ENCODE peak calls at places on chromosomes 3 and 15, in six cellular contexts. E is upper lobe of left lung, N is HCT116, H is GM12878, X is GM23338, U is HepG2. J is an unnamed sample.

GRCh38 chr3:42691861-42692666 is 6.7 kb downstream of the KLHL40 start:
- ATAC-seq in N (no peak), H (no peak), U (no peak), E (no peak), X (no peak), J (no peak)

GRCh38 chr15:89936051-89936792 is 23.5 kb upstream of the ARPIN start:
- ATAC-seq in N (no peak), E (no peak), H (no peak), U (no peak), X (no peak), J (no peak)

GRCh38 chr3:150062492-150062891 is 91.8 kb upstream of the PFN2 start:
- ATAC-seq in E (peak; percentile 81), U (peak; percentile 77), H (no peak), N (no peak), X (peak; percentile 32), J (peak; percentile 74)

GRCh38 chr15:80105193-80105984 is 45.9 kb downstream of the ZFAND6 start:
- ATAC-seq in E (no peak), N (peak; percentile 20), U (no peak), H (no peak), X (no peak), J (no peak)

GRCh38 chr3:12916159-12916558 is 74.8 kb upstream of the RPL32 start:
- ATAC-seq in H (peak; percentile 53), X (no peak), E (no peak), U (no peak), N (no peak), J (no peak)

GRCh38 chr3:155550386-155550785 is 194.5 kb downstream of the PLCH1 start:
- ATAC-seq in H (no peak), N (no peak), E (no peak), X (no peak), U (no peak), J (no peak)

GRCh38 chr15:82663186-82663600 is 16.0 kb upstream of the CPEB1 start:
- ATAC-seq in H (peak; percentile 71), E (no peak), U (peak; percentile 79), X (peak; percentile 93), N (peak; percentile 53), J (no peak)

GRCh38 chr15:66827698-66828055 is 125.6 kb downstream of the SMAD6 start:
- ATAC-seq in N (no peak), U (no peak), E (no peak), X (no peak), H (no peak), J (no peak)

GRCh38 chr3:143236226-143236964 is 116.8 kb downstream of the CHST2 start:
- ATAC-seq in E (no peak), H (peak; percentile 93), N (no peak), X (no peak), U (no peak), J (no peak)

GRCh38 chr3:188832146-188832545 is 339.6 kb upstream of the TPRG1 start:
- ATAC-seq in N (no peak), X (no peak), E (no peak), H (no peak), U (no peak), J (no peak)

GRCh38 chr15:57284535-57284934 is 91.8 kb upstream of the CGNL1 start:
- ATAC-seq in X (no peak), U (no peak), E (no peak), H (peak; percentile 75), N (no peak), J (no peak)

GRCh38 chr3:41075958-41076357 is 123.3 kb upstream of the CTNNB1 start:
- ATAC-seq in X (peak; percentile 61), E (peak; percentile 87), N (no peak), H (no peak), U (peak; percentile 73), J (peak; percentile 87)

GRCh38 chr15:48413304-48413703 is 82.1 kb downstream of the DUT start:
- ATAC-seq in E (peak; percentile 43), X (no peak), H (no peak), N (no peak), U (no peak), J (peak; percentile 82)

GRCh38 chr15:60605879-60606304 is 127.0 kb upstream of the ICE2 start:
- ATAC-seq in N (no peak), H (no peak), X (no peak), U (no peak), E (peak; percentile 79), J (no peak)

GRCh38 chr3:48598323-48599076 is 3.4 kb upstream of the COL7A1 start:
- ATAC-seq in N (no peak), E (no peak), U (no peak), X (no peak), H (no peak), J (peak; percentile 63)

GRCh38 chr3:39990532-39990931 is 181.1 kb downstream of the MYRIP start:
- ATAC-seq in H (peak; percentile 69), E (no peak), U (peak; percentile 70), N (peak; percentile 75), X (peak; percentile 48), J (no peak)

GRCh38 chr3:25713316-25713967 is 48.7 kb upstream of the TOP2B start:
- ATAC-seq in H (no peak), X (no peak), N (no peak), U (no peak), E (no peak), J (no peak)

GRCh38 chr3:131796558-131796957 is 238.3 kb downstream of the CPNE4 start:
- ATAC-seq in X (peak; percentile 77), E (no peak), H (peak; percentile 68), U (no peak), N (no peak), J (no peak)

GRCh38 chr3:151404316-151404715 is 19.8 kb upstream of the P2RY12 start:
- ATAC-seq in H (peak; percentile 82), N (no peak), U (no peak), E (peak; percentile 65), X (no peak), J (no peak)

GRCh38 chr3:120524171-120524923 is 71.8 kb upstream of the NDUFB4 start:
- ATAC-seq in N (no peak), E (peak; percentile 53), U (no peak), H (no peak), X (no peak), J (no peak)

GRCh38 chr3:16468114-16469098 is 45.1 kb downstream of the RFTN1 start:
- ATAC-seq in U (no peak), E (no peak), H (peak; percentile 46), X (no peak), N (no peak), J (peak; percentile 49)

GRCh38 chr15:69126054-69126469 is 34.4 kb upstream of the GLCE start:
- ATAC-seq in U (peak; percentile 89), E (peak; percentile 65), H (no peak), X (no peak), N (no peak), J (peak; percentile 27)

GRCh38 chr15:76196949-76197315 is 114.3 kb downstream of the ETFA start:
- ATAC-seq in X (no peak), N (peak; percentile 21), H (no peak), U (peak; percentile 0), E (no peak), J (no peak)

GRCh38 chr3:59480486-59480995 is 430.7 kb upstream of the CFAP20DC start:
- ATAC-seq in N (no peak), H (peak; percentile 92), X (no peak), U (no peak), E (peak; percentile 26), J (no peak)

GRCh38 chr3:134194247-134194646 is 56.4 kb downstream of the RYK start:
- ATAC-seq in H (no peak), U (no peak), X (no peak), N (no peak), E (no peak), J (no peak)

GRCh38 chr15:50906954-50907865 is 1.3 kb upstream of the AP4E1 start:
- ATAC-seq in E (no peak), X (no peak), U (peak; percentile 71), N (no peak), H (peak; percentile 75), J (no peak)

GRCh38 chr3:32876920-32877319 is 59.1 kb downstream of the TRIM71 start:
- ATAC-seq in U (no peak), X (no peak), E (no peak), N (no peak), H (no peak), J (no peak)

DNA sequence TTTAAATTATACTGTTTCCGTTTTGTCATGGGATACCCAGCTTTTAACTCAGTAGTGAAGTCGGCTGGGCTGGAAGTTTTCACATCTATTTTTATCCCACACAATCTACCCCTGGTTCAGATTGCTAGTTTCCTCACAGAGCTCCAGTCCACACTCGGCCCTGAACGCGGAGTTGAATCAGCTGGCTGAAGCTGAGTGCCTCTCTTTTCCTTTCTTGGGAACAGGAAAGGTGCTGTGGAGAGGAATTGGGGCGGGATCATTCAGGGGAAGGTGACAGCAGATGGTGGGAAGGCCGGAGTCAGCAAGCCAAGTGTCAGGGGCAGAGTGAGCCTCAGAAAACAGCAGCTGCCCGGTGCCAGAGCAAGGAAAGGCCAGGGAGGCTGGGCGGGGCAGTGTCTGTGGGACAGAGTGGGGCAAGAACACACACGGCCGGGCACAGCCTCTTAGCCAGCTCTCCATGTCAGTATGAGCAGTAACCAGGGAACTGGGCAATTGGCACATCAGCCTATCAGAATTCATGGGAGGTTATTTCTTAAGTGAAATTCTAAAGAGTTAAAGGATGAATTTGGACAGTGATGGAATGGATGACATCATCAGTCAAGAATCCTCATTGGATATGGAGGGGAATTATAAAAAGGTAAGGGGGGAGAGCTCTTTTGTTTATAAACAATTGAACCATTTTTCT is 135.7 kb upstream of the IL12A start:
- ATAC-seq in N (peak; percentile 43), H (peak; percentile 56), E (peak; percentile 66), X (peak; percentile 80), U (no peak), J (peak; percentile 75)
- H3K27ac ChIP-seq in N (no peak overlapping the region), H (peak overlapping the region; percentile 28), E (peak overlapping the region; percentile 57), X (peak overlapping the region; percentile 77), U (no peak overlapping the region), J (peak overlapping the region; percentile 84)

GRCh38 chr3:23240386-23240785 is 37.3 kb downstream of the UBE2E2 start:
- ATAC-seq in U (no peak), E (no peak), X (no peak), N (no peak), H (no peak), J (no peak)

GRCh38 chr3:23241256-23241655 is 38.1 kb downstream of the UBE2E2 start:
- ATAC-seq in E (no peak), U (no peak), H (no peak), N (no peak), X (no peak), J (no peak)

GRCh38 chr3:23238156-23238555 is 35.0 kb downstream of the UBE2E2 start:
- ATAC-seq in X (no peak), U (no peak), H (peak; percentile 25), N (no peak), E (no peak), J (no peak)

GRCh38 chr3:23238578-23238977 is 35.5 kb downstream of the UBE2E2 start:
- ATAC-seq in N (no peak), U (no peak), E (no peak), X (no peak), H (peak; percentile 60), J (no peak)

GRCh38 chr3:23239181-23240068 is 36.3 kb downstream of the UBE2E2 start:
- ATAC-seq in E (peak; percentile 45), N (no peak), X (no peak), U (no peak), H (no peak), J (no peak)
- TF ChIP-seq CTCF in E (no peak), N (no peak), X (no peak), U (no peak), H (no peak), J (no peak)

GRCh38 chr3:128783774-128784173 is 57.8 kb downstream of the RAB7A start:
- ATAC-seq in X (no peak), E (no peak), U (no peak), H (no peak), N (no peak), J (no peak)
- TF ChIP-seq POLR2AphosphoS5 in X (no peak), E (no peak), U (no peak), H (no peak), N (no peak), J (no peak)

GRCh38 chr3:81816473-81817260 is 55.2 kb upstream of the GBE1 start:
- ATAC-seq in X (no peak), E (no peak), H (peak; percentile 98), U (peak; percentile 63), N (no peak), J (no peak)
- H3K27ac ChIP-seq in X (no peak overlapping the region), E (no peak overlapping the region), H (peak overlapping the region; percentile 90), U (no peak overlapping the region), N (no peak overlapping the region), J (no peak overlapping the region)

J was measured in gastroesophageal sphincter.